ENCODE peak calls at places on chromosome 12, in five cellular contexts. E is HCT116, R is H1, B is K562, A is SK-N-SH. V is an unnamed sample.
A peak's percentile ranks its signal among the peaks of the same experiment; 100 is the strongest.

GRCh38 chr12:65532744-65533143 is 254.3 kb downstream of the MSRB3 start:
- DNase-seq in E (no peak), R (no peak), B (no peak), A (no peak), V (peak; percentile 62)

GRCh38 chr12:117141097-117141898 is 42.1 kb upstream of the TESC start:
- DNase-seq in E (no peak), R (no peak), B (no peak), A (no peak), V (no peak)

GRCh38 chr12:44307506-44308168 is 471.8 kb downstream of the TMEM117 start:
- DNase-seq in E (no peak), R (no peak), B (no peak), A (no peak), V (no peak)

GRCh38 chr12:67710582-67710981 is 62.0 kb downstream of the DYRK2 start:
- DNase-seq in E (no peak), R (no peak), B (no peak), A (no peak), V (no peak)

GRCh38 chr12:20194171-20194570 is 174.2 kb upstream of the PDE3A start:
- DNase-seq in E (no peak), R (no peak), B (no peak), A (no peak), V (peak; percentile 66)

GRCh38 chr12:10205251-10205807 is 7.3 kb upstream of the GABARAPL1 start:
- DNase-seq in E (no peak), R (no peak), B (no peak), A (no peak), V (no peak)

GRCh38 chr12:102300824-102301461 is 103.3 kb upstream of the PMCH start:
- DNase-seq in E (peak; percentile 53), R (no peak), B (peak; percentile 27), A (peak; percentile 8), V (peak; percentile 55)

GRCh38 chr12:93223440-93224426 is 154.0 kb upstream of the NUDT4 start:
- DNase-seq in E (no peak), R (no peak), B (no peak), A (no peak), V (no peak)

GRCh38 chr12:70627677-70628076 is 9.6 kb downstream of the PTPRB start:
- DNase-seq in E (no peak), R (no peak), B (no peak), A (no peak), V (no peak)

GRCh38 chr12:121287267-121287954 is 9.1 kb downstream of the CAMKK2 start:
- DNase-seq in E (no peak), R (no peak), B (no peak), A (no peak), V (no peak)

GRCh38 chr12:29346764-29347421 is 34.1 kb downstream of the ERGIC2 start:
- DNase-seq in E (no peak), R (no peak), B (no peak), A (no peak), V (no peak)

GRCh38 chr12:48890657-48891418 is 25.2 kb upstream of the RND1 start:
- DNase-seq in E (peak; percentile 27), R (peak; percentile 96), B (peak; percentile 74), A (peak; percentile 86), V (peak; percentile 85)

GRCh38 chr12:40762072-40762471 is 69.8 kb downstream of the CNTN1 start:
- DNase-seq in E (no peak), R (no peak), B (no peak), A (no peak), V (no peak)

DNA sequence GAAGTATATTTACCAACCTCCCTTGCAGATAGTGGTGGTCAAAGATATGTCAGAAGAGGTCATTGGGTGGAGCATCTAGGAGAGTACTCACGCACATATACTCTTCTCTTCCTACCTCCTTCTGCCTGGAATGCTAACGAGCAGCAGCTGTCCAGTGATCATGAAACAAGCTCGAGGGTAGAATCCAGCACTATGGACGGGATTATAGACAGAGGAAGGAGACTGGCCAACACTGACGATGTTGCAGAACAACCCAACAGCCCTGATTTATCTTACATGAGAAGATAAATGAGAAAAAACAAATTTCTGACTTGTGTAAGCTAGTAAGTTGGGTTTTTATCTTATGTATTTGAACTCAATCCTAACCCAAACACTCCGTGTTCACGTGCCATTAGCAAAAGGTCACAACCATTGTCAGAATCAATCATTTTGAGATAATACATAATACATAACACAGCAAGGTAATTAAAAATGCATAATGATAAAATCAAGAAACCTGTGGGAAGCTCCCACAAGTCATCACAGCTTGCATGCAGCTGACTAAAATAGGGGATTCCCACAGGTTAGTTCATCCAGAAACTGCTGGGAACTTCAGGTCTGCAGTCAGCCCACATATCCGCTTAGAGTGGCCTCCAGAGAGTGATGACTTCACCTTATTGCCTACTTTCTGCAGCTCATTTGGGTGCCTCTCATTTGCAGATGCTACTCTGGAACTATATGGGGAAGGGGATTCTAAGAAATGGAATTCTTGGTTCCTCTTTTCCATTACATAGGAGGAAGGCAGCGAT is 36.3 kb upstream of the STK38L start:
- DNase-seq in E (no peak), R (no peak), B (no peak), A (no peak), V (no peak)
- TF ChIP-seq JUND in E (no peak), R (no peak), B (no peak), A (no peak), V (no peak)

DNA sequence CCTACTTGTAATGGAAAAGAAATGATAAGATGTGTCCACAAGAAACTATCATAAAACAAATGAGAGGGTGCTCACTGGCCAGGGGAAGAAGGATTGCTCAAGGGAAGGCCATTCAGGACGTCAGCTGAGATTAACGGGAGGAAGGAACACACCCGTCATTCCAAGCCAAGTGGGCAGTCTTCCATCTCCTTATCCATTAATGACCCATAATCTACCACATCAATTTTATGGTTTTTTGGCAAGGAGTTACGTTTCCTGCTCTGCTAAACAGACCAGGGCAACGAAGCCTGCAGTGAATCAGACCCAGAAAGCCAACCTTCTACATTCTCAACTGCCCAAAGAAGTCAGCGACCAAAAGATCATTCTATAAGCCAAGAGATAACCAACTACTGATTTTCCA is 25.1 kb downstream of the PRKAB1 start:
- DNase-seq in E (no peak), R (no peak), B (no peak), A (peak; percentile 58), V (no peak)
- TF ChIP-seq JUND in E (no peak), R (no peak), B (no peak), A (peak; percentile 75), V (no peak)

GRCh38 chr12:28248555-28249127 is 58.4 kb downstream of the CCDC91 start:
- DNase-seq in E (no peak), R (no peak), B (no peak), A (no peak), V (no peak)
- TF ChIP-seq JUND in E (no peak), R (no peak), B (no peak), A (no peak), V (no peak)

DNA sequence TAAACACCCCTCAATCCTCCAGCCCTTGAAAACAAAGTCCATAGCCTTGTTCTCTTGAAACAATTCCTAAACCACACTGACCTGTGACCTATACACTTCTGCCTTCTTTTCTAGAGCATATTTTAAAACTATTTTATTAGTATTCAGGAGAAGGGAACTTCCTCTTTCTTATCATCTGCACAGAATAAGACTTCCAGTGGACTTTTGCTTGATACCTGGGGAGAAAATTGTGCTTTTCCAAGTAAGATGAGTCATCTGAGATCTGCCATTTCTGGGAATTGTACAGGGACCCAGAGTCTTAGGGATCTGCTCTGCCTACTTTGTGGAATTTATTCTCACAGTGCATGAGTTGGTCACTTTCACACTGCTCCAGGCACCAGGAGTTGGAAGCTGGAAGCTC is 10.5 kb upstream of the WNT5B start:
- DNase-seq in E (no peak), R (no peak), B (no peak), A (no peak), V (no peak)
- TF ChIP-seq JUND in E (no peak), R (no peak), B (peak; percentile 95), A (peak; percentile 18), V (no peak)

V was measured in T47D.